ENCODE peak calls at places on chromosomes 16 and 17, in seven cellular contexts. Z is GM23248, T is K562, Y is NT2/D1, Q is mammary epithelial cell, J is fibroblast of lung, V is mesenchymal stem cell. E is an unnamed sample.

GRCh38 chr16:75261590-75262078 is 10.2 kb upstream of the BCAR1 start:
- DNase-seq in J (no peak), Y (no peak), Q (no peak), Z (no peak), V (no peak), T (no peak), E (no peak)

GRCh38 chr17:81852237-81852636 is 8.1 kb downstream of the P4HB start:
- DNase-seq in V (no peak), Y (no peak), Q (no peak), J (no peak), Z (no peak), T (no peak), E (no peak)

GRCh38 chr17:82301916-82302497 is 15.4 kb downstream of the CD7 start:
- DNase-seq in Q (peak), Y (no peak), V (no peak), J (no peak), T (no peak), Z (no peak), E (no peak)

GRCh38 chr17:56751145-56751743 is 82.5 kb downstream of the C17orf67 start:
- DNase-seq in V (peak), Y (no peak), Z (no peak), T (no peak), Q (no peak), J (no peak), E (no peak)

GRCh38 chr16:69105501-69106361 is at the start of gene HAS3:
- DNase-seq in J (peak), Y (peak), Z (peak), Q (peak), T (peak), V (peak), E (no peak)

GRCh38 chr17:4249452-4250029 is 14.2 kb downstream of the ANKFY1 start:
- DNase-seq in V (peak), T (peak), Z (peak), J (peak), Q (peak), Y (peak), E (no peak)

GRCh38 chr17:40810505-40810904 is 10.7 kb upstream of the KRT28 start:
- DNase-seq in Z (no peak), Y (no peak), T (no peak), V (no peak), Q (peak), J (peak), E (no peak)

GRCh38 chr16:2207872-2208271 is 2.6 kb downstream of the MLST8 start:
- DNase-seq in T (no peak), Q (no peak), Z (no peak), V (no peak), Y (no peak), J (no peak), E (no peak)

GRCh38 chr16:20799599-20799998 is 6.7 kb downstream of the ERI2 start:
- DNase-seq in Q (no peak), Z (peak), Y (no peak), V (peak), J (peak), T (peak), E (no peak)

GRCh38 chr17:4576729-4577322 is 7.5 kb upstream of the SMTNL2 start:
- DNase-seq in T (no peak), V (peak), J (no peak), Y (peak), Q (no peak), Z (no peak), E (no peak)

GRCh38 chr16:65176603-65177002 is 54.7 kb upstream of the CDH11 start:
- DNase-seq in V (peak), Q (no peak), J (peak), Z (peak), T (no peak), Y (no peak), E (no peak)

GRCh38 chr16:75550211-75550662 is 5.8 kb downstream of the TMEM231 start:
- DNase-seq in Y (peak), J (peak), T (no peak), V (peak), Q (peak), Z (peak), E (no peak)

GRCh38 chr16:55443434-55443833 is 35.6 kb upstream of the MMP2 start:
- DNase-seq in J (no peak), V (no peak), Z (no peak), Y (no peak), Q (no peak), T (no peak), E (peak)

GRCh38 chr16:17474037-17474436 is 3.3 kb upstream of the XYLT1 start:
- DNase-seq in Q (no peak), J (peak), V (no peak), T (no peak), Z (peak), Y (no peak), E (no peak)

GRCh38 chr17:8162232-8162996 is at the start of gene VAMP2:
- DNase-seq in Z (peak), Y (no peak), J (peak), V (peak), Q (peak), T (no peak), E (no peak)

GRCh38 chr17:40936437-40936971 is 942 bp downstream of the KRT23 start:
- DNase-seq in V (no peak), Y (no peak), Z (no peak), T (no peak), J (no peak), Q (peak), E (no peak)

GRCh38 chr17:34720760-34721159 is 141.4 kb downstream of the TMEM132E start:
- DNase-seq in Y (no peak), Q (peak), T (no peak), V (no peak), Z (peak), J (no peak), E (no peak)

GRCh38 chr16:79723583-79724168 is 123.1 kb upstream of the MAF start:
- DNase-seq in T (no peak), Y (peak), Q (no peak), J (no peak), V (no peak), Z (no peak), E (no peak)

GRCh38 chr16:24701521-24701951 is 27.9 kb upstream of the TNRC6A start:
- DNase-seq in Y (no peak), Z (peak), Q (no peak), T (no peak), J (peak), V (peak), E (no peak)

GRCh38 chr17:83183150-83183820 is 103.9 kb downstream of the METRNL start:
- DNase-seq in J (no peak), Z (no peak), V (no peak), T (no peak), Q (no peak), Y (no peak), E (no peak)

GRCh38 chr16:84091460-84091859 is 25.3 kb downstream of the MBTPS1 start:
- DNase-seq in Y (no peak), Q (no peak), V (no peak), J (no peak), Z (no peak), T (no peak), E (no peak)

GRCh38 chr16:78770353-78771091 is 671.1 kb downstream of the WWOX start:
- DNase-seq in Q (no peak), J (peak), T (peak), V (peak), Y (peak), Z (peak), E (no peak)

GRCh38 chr17:70204431-70204830 is 35.1 kb downstream of the KCNJ2 start:
- DNase-seq in Q (no peak), J (no peak), V (no peak), Z (no peak), T (no peak), Y (no peak), E (no peak)

GRCh38 chr17:39169518-39169917 is 3.6 kb upstream of the ARL5C start:
- DNase-seq in Q (no peak), T (no peak), Y (no peak), V (no peak), Z (no peak), J (no peak), E (no peak)

GRCh38 chr17:39173539-39174274 is 7.7 kb upstream of the ARL5C start:
- DNase-seq in Z (no peak), J (no peak), V (no peak), Y (no peak), Q (no peak), T (no peak), E (no peak)

GRCh38 chr17:39170558-39170957 is 4.6 kb upstream of the ARL5C start:
- DNase-seq in Q (no peak), V (no peak), Z (no peak), Y (no peak), T (no peak), J (no peak), E (no peak)

GRCh38 chr17:39170051-39170450 is 4.1 kb upstream of the ARL5C start:
- DNase-seq in T (no peak), V (no peak), J (no peak), Y (no peak), Q (no peak), Z (no peak), E (no peak)

GRCh38 chr17:39171933-39172332 is 6.0 kb upstream of the ARL5C start:
- DNase-seq in Y (no peak), J (no peak), Q (no peak), Z (no peak), V (no peak), T (no peak), E (no peak)
- H3K9ac ChIP-seq in Y (no peak), J (no peak), Q (no peak), Z (no peak), V (no peak), T (no peak), E (no peak)

GRCh38 chr17:18229771-18230170 is 4.3 kb downstream of the LLGL1 start:
- DNase-seq in J (no peak), T (no peak), Q (no peak), Z (no peak), V (no peak), Y (no peak), E (no peak)
- H3K9ac ChIP-seq in J (no peak), T (no peak), Q (no peak), Z (no peak), V (no peak), Y (no peak), E (no peak)

DNA sequence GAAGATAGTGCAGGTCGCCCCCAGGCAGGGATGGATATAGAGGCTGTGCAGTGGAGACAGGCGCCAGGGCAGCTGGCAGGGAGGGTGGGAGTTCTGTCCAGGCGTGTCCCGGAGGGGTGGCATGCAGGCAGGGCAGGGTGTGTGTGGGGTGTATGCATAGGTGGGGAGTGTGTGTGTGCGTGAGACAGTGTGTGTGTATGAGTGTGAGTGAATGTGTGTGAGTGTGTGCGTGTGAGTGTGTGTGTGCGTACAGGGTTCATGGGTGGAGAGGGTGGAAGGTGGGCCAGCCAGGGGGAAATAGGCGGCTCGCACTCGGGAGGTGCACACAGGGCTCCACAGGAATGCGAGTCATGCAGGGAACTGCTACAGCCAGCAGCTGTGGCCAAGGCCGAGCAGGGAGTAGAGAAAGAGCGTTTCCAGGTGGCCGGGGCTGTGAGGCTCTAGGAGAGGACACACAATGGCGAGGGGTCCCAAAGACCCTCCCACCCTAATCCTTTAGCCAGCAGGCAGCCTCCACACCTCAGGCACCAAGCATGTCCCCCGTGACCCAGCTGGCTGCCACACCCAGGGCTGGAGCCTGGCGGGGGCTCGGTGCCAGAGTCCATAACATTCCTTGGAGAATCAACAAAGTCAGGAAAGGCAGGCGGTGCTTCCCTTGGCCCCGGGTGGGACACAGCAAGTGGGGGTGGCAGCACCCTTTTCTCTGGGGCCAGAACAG is 4.6 kb downstream of the PLCD3 start:
- DNase-seq in V (peak), J (peak), Z (peak), Y (no peak), Q (peak), T (no peak), E (no peak)
- H3K9ac ChIP-seq in V (peak), J (no peak), Z (peak), Y (peak), Q (peak), T (no peak), E (peak)

DNA sequence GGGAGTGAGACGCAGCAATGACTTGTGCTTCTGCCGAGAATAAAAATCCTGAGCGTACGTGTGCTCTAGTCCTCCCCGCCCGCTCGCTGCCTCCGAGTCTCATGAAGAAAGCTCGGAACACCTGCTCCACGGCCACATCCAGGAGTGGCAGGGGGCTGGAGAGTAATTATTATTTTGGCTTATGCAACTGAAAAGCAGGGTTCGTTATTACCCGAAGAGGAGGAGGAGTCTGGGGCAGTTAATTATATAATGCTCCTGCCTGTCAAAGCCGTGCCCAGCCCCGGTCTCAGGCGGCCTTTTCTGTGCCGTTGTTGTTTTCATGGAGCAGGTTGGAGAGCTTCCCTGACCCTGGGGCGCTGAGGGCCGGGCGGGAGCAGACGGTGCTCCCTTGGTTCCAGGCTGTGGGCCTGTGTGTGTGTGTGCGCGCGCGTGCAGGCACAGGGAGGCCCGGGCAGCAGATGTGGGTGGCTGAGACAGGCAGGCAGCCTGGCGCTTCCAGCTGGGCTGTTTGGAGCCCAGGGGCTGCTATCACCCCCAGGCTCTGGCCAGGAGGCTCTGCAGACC is 2.3 kb downstream of the JPH3 start:
- DNase-seq in T (no peak), V (no peak), Y (no peak), Q (no peak), J (no peak), Z (no peak), E (no peak)
- H3K9ac ChIP-seq in T (no peak), V (no peak), Y (peak), Q (no peak), J (no peak), Z (no peak), E (no peak)

DNA sequence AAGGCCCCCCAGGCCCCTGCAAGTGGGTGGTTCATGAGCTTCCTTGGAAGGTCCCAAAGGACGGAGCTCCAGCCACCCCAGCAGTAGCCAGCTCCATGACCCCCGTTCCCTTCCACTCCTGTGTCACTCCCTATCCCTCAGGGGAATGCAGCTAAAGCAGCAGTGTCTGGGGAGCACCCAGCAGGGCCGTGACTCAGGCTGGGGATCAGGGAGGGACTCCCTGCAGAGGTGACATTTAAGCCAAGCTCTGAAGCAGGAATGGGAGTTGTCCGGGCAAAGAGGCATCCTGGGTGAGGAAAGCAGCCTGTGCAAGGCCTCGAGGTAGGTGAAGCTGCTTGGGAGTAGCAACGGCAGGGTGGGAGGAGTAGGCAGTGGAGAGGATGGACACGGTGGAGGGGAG is 11.1 kb upstream of the NPTX1 start:
- DNase-seq in Z (no peak), Y (no peak), Q (no peak), T (no peak), J (no peak), V (no peak), E (no peak)
- H3K9ac ChIP-seq in Z (no peak), Y (no peak), Q (no peak), T (no peak), J (no peak), V (no peak), E (no peak)

GRCh38 chr17:66779186-66779585 is 55.7 kb upstream of the CACNG5 start:
- DNase-seq in Y (no peak), V (no peak), Q (no peak), J (no peak), T (no peak), Z (no peak), E (no peak)

GRCh38 chr17:66776999-66777688 is 57.8 kb upstream of the CACNG5 start:
- DNase-seq in J (peak), Q (no peak), Z (no peak), Y (peak), T (no peak), V (peak), E (no peak)

GRCh38 chr17:66778531-66778930 is 56.4 kb upstream of the CACNG5 start:
- DNase-seq in V (no peak), Z (no peak), Q (no peak), J (no peak), Y (no peak), T (no peak), E (no peak)

GRCh38 chr17:66775881-66776400 is 59.0 kb upstream of the CACNG5 start:
- DNase-seq in Z (no peak), J (no peak), V (no peak), Q (no peak), Y (peak), T (no peak), E (no peak)

DNA sequence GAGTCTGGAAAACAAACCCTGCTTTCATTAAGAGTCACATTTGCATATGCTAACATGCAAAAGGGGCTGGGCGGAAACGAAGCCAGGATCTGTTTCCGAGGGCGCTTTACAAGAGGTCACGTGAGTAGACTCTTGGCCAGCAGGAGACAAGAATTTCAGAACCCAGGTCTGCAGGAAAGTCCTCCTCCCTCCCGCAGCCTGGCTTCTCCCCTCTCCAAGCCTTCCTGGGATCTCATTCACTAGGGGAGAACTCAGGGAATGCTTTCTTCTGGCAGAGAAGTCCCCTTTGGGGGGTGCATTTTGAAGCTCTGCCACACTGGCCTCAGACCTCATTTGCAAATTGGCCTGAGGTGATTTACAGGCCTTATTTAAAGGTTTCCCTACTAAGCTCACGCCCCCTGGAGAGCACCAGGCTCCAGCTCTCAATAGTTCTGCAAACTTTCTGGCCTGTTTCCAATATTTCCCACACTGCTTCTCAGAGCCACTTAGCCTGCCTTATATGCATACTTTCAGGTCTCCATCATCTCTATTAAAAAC is 57.2 kb upstream of the CACNG5 start:
- DNase-seq in T (no peak), Z (peak), V (peak), J (peak), Q (no peak), Y (peak), E (no peak)
- H3K9ac ChIP-seq in T (no peak), Z (no peak), V (no peak), J (no peak), Q (no peak), Y (no peak), E (no peak)

GRCh38 chr17:9239260-9239820 is 218.0 kb downstream of the NTN1 start:
- DNase-seq in V (no peak), Q (no peak), Z (no peak), T (no peak), J (no peak), Y (no peak), E (no peak)
- H3K9ac ChIP-seq in V (peak), Q (no peak), Z (peak), T (no peak), J (peak), Y (peak), E (peak)

DNA sequence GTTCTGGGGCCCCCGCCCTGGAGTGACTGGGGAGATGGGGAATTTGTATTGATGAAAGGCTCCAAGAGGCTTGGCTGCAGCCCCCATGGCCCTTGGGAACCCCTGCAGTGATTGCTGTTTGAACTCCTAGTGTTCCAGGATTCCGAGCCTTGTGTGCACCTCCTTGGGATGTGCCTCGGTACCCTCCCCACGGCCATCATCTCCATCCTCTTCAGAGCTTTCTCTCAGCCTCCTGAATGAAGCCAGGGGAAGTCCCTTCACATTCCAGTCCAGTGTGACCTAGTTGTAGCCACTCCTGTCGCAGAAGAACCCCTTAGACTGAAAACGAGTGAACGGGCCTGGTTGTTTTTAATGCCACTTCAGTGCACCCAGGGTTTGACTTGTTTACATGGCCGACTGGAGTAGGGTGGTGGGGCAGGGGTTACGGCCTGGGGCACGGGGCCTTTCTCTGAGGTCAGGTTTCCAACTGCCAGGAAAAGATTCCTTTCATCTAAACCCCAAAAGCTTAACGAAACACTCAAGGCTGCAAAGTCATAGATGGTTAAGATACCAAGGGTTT is 1.5 kb downstream of the MPRIP start:
- DNase-seq in Q (no peak), V (peak), Y (no peak), Z (peak), J (no peak), T (no peak), E (no peak)
- H3K9ac ChIP-seq in Q (peak), V (peak), Y (peak), Z (peak), J (peak), T (peak), E (peak)

E was measured in keratinocyte.